ENCODE peak calls at places on chromosomes 3 and 15, in nine cellular contexts. A is stimulated activated effector memory CD8-positive, alpha-beta T cell treated with anti-CD3 and anti-CD28 coated beads, Interleukin-12 subunit alpha, Interleukin-12 subunit beta, amount 100 ng/mL, for 72 hours; S is ACHN; D is aorta; J is stimulated activated CD4-positive, alpha-beta T cell treated with anti-CD3 and anti-CD28 coated beads, Interleukin-15, amount 100 ng/mL, for 24 hours; O is cardiac fibroblast; Y is CD8-positive, alpha-beta memory T cell; H is astrocyte of the spinal cord; N is GM23248. C is an unnamed sample.

GRCh38 chr15:90266485-90266884 is 1.0 kb downstream of the NGRN start:
- DNase-seq in O (peak), S (peak), H (no peak), A (no peak), J (peak), N (peak), D (no peak), Y (no peak), C (no peak)

GRCh38 chr3:194244167-194244566 is 107.0 kb downstream of the CPN2 start:
- DNase-seq in N (no peak), J (no peak), A (no peak), S (no peak), D (no peak), O (no peak), Y (no peak), H (no peak), C (no peak)

GRCh38 chr3:63946753-63947152 is 34.6 kb upstream of the SCAANT1 start:
- DNase-seq in N (no peak), S (no peak), A (no peak), D (no peak), H (no peak), Y (no peak), O (no peak), J (no peak), C (no peak)

GRCh38 chr3:48881006-48881405 is 17.7 kb downstream of the SLC25A20 start:
- DNase-seq in Y (no peak), S (no peak), A (no peak), J (no peak), O (no peak), N (no peak), H (no peak), D (no peak), C (no peak)

GRCh38 chr3:173109143-173109542 is 31.9 kb downstream of the SPATA16 start:
- DNase-seq in S (no peak), Y (no peak), J (no peak), N (no peak), H (peak), O (no peak), A (no peak), D (no peak), C (no peak)

GRCh38 chr15:63636518-63637061 is 39.4 kb downstream of the FBXL22 start:
- DNase-seq in N (no peak), D (no peak), H (no peak), O (no peak), J (no peak), S (no peak), A (no peak), Y (no peak), C (no peak)

GRCh38 chr3:127263586-127264231 is 24.1 kb downstream of the PRR20G start:
- DNase-seq in D (no peak), O (no peak), J (no peak), N (no peak), Y (no peak), H (no peak), A (no peak), S (no peak), C (no peak)

GRCh38 chr15:98874773-98875172 is 132.8 kb downstream of the PGPEP1L start:
- DNase-seq in N (no peak), D (no peak), J (no peak), A (no peak), S (no peak), Y (no peak), H (no peak), O (no peak), C (no peak)

GRCh38 chr3:165837058-165837525 is at the start of gene BCHE:
- DNase-seq in N (no peak), S (peak), O (peak), Y (no peak), H (peak), J (no peak), D (no peak), A (no peak), C (no peak)

GRCh38 chr3:23457697-23458096 is 254.6 kb downstream of the UBE2E2 start:
- DNase-seq in Y (no peak), D (no peak), J (no peak), O (no peak), S (no peak), A (no peak), H (no peak), N (no peak), C (no peak)

GRCh38 chr3:154779571-154779970 is 300.5 kb upstream of the MME start:
- DNase-seq in N (peak), A (no peak), J (no peak), O (peak), D (no peak), Y (no peak), H (peak), S (no peak), C (no peak)

GRCh38 chr3:123610331-123610730 is 25.5 kb upstream of the HACD2 start:
- DNase-seq in Y (no peak), N (no peak), O (no peak), H (no peak), A (no peak), S (no peak), J (no peak), D (no peak), C (no peak)

GRCh38 chr3:151765685-151766084 is 32.0 kb downstream of the AADACL2 start:
- DNase-seq in J (no peak), Y (no peak), O (peak), H (no peak), S (no peak), N (no peak), A (no peak), D (no peak), C (no peak)

GRCh38 chr15:63203451-63204090 is 14.2 kb downstream of the RAB8B start:
- DNase-seq in N (peak), H (peak), S (peak), J (peak), O (peak), A (peak), D (no peak), Y (peak), C (no peak)

GRCh38 chr15:65646486-65646885 is 24.7 kb downstream of the SLC24A1 start:
- DNase-seq in Y (no peak), D (no peak), A (peak), O (no peak), S (no peak), N (no peak), H (peak), J (no peak), C (no peak)

C was measured in progenitor cell of endocrine pancreas.